ENCODE peak calls at places on chromosomes 4 and X, in eight cellular contexts. W, M, B, X, S, L, H and Q are unnamed samples.

GRCh38 chr4:107997001-107997788 is 7.5 kb downstream of the HADH start:
- DNase-seq in H (no peak), L (no peak), S (peak), X (no peak), W (no peak), M (peak), B (peak), Q (no peak)

GRCh38 chrX:151543706-151544105 is 19.8 kb upstream of the PASD1 start:
- DNase-seq in M (no peak), W (no peak), B (no peak), S (no peak), L (no peak), X (no peak), H (peak), Q (no peak)

GRCh38 chrX:150205011-150205410 is 158.1 kb upstream of the MAMLD1 start:
- DNase-seq in M (no peak), B (peak), X (no peak), H (no peak), S (no peak), L (no peak), W (no peak), Q (no peak)

GRCh38 chr4:8694226-8694625 is 101.7 kb downstream of the CPZ start:
- DNase-seq in S (no peak), H (no peak), L (no peak), B (no peak), M (no peak), W (no peak), X (no peak), Q (no peak)

GRCh38 chrX:46203115-46203514 is 342.1 kb downstream of the ZNF674 start:
- DNase-seq in M (no peak), L (no peak), X (no peak), W (no peak), S (no peak), B (no peak), H (no peak), Q (peak)

GRCh38 chrX:41313419-41313818 is 20.5 kb upstream of the DDX3X start:
- DNase-seq in S (no peak), L (no peak), X (no peak), W (no peak), B (peak), H (no peak), M (peak), Q (no peak)

GRCh38 chrX:153226344-153227190 is 47.5 kb downstream of the MAGEA1 start:
- DNase-seq in X (no peak), W (no peak), L (peak), B (peak), S (peak), M (peak), H (no peak), Q (no peak)

GRCh38 chr4:188779586-188779985 is 640.3 kb downstream of the TRIML1 start:
- DNase-seq in S (no peak), M (no peak), B (peak), H (no peak), L (no peak), W (no peak), X (no peak), Q (no peak)

GRCh38 chr4:94995684-94996394 is 238.1 kb downstream of the BMPR1B start:
- DNase-seq in S (peak), M (peak), H (no peak), B (peak), W (no peak), L (no peak), X (no peak), Q (no peak)

GRCh38 chrX:129654652-129655546 is at the start of gene APLN:
- DNase-seq in X (no peak), S (peak), B (peak), W (no peak), L (peak), H (no peak), M (peak), Q (no peak)

GRCh38 chr4:187258651-187259401 is 535.2 kb upstream of the FAT1 start:
- DNase-seq in L (no peak), H (no peak), M (no peak), X (no peak), S (no peak), B (no peak), W (no peak), Q (no peak)

GRCh38 chr4:98793658-98794057 is 135.2 kb upstream of the TSPAN5 start:
- DNase-seq in S (no peak), X (no peak), M (no peak), H (no peak), B (no peak), W (no peak), L (no peak), Q (no peak)

GRCh38 chr4:76811604-76812412 is 86.1 kb downstream of the SOWAHB start:
- DNase-seq in W (no peak), B (peak), X (no peak), H (no peak), S (no peak), L (no peak), M (no peak), Q (no peak)

GRCh38 chr4:74522251-74522991 is 77.5 kb downstream of the AREG start:
- DNase-seq in W (no peak), X (no peak), L (no peak), H (no peak), B (no peak), M (no peak), S (no peak), Q (no peak)

GRCh38 chrX:17822351-17822750 is 38.7 kb downstream of the RAI2 start:
- DNase-seq in W (no peak), X (no peak), H (no peak), M (no peak), B (peak), S (no peak), L (no peak), Q (no peak)

GRCh38 chrX:115036029-115036428 is 18.6 kb upstream of the IL13RA2 start:
- DNase-seq in W (no peak), H (no peak), M (no peak), S (no peak), L (no peak), X (no peak), B (no peak), Q (no peak)

GRCh38 chr4:65416875-65417274 is 253.4 kb downstream of the EPHA5 start:
- DNase-seq in S (peak), M (peak), L (no peak), H (no peak), W (no peak), B (peak), X (no peak), Q (no peak)

GRCh38 chrX:150361777-150362351 is 1.3 kb upstream of the MAMLD1 start:
- DNase-seq in L (peak), M (peak), B (peak), S (no peak), H (no peak), X (no peak), W (peak), Q (no peak)

GRCh38 chr4:51895816-51896408 is 53.0 kb downstream of the DCUN1D4 start:
- DNase-seq in M (peak), X (no peak), H (peak), S (peak), B (peak), W (peak), L (peak), Q (peak)

GRCh38 chr4:7737268-7737645 is 202.4 kb downstream of the AFAP1 start:
- DNase-seq in M (no peak), X (no peak), W (no peak), L (no peak), S (no peak), H (no peak), B (no peak), Q (no peak)

GRCh38 chrX:42149786-42150185 is 226.4 kb upstream of the CASK start:
- DNase-seq in H (no peak), M (no peak), S (no peak), W (no peak), X (no peak), L (no peak), B (peak), Q (no peak)

GRCh38 chr4:80336582-80336981 is 1.1 kb downstream of the CFAP299 start:
- DNase-seq in X (no peak), B (peak), L (peak), W (no peak), M (peak), H (no peak), S (peak), Q (no peak)

GRCh38 chrX:352181-352580 is 33.6 kb upstream of the GTPBP6 start:
- DNase-seq in H (no peak), L (no peak), M (no peak), X (no peak), W (no peak), B (no peak), S (no peak), Q (no peak)

GRCh38 chr4:4694296-4694772 is 152.5 kb upstream of the STX18 start:
- DNase-seq in H (no peak), L (peak), B (peak), M (peak), X (no peak), W (no peak), S (peak), Q (no peak)

GRCh38 chrX:137031039-137031438 is 2.8 kb downstream of the GPR101 start:
- DNase-seq in H (no peak), W (no peak), S (no peak), L (no peak), X (no peak), B (no peak), M (no peak), Q (no peak)

GRCh38 chr4:109389367-109390118 is 44.1 kb upstream of the SEC24B start:
- DNase-seq in H (no peak), L (no peak), S (no peak), X (no peak), B (peak), M (no peak), W (no peak), Q (no peak)

GRCh38 chrX:82813671-82814078 is 694.4 kb upstream of the POU3F4 start:
- DNase-seq in M (no peak), H (no peak), S (peak), B (peak), X (no peak), L (peak), W (no peak), Q (no peak)

GRCh38 chr4:870951-871350 is 45.0 kb upstream of the CPLX1 start:
- DNase-seq in S (no peak), B (no peak), M (no peak), X (no peak), H (no peak), L (no peak), W (no peak), Q (no peak)

GRCh38 chrX:2320580-2321327 is 180.0 kb downstream of the DHRSX start:
- DNase-seq in H (no peak), L (no peak), B (peak), M (peak), X (no peak), W (no peak), S (peak), Q (no peak)

GRCh38 chr4:127965803-127966175 is 583 bp downstream of the ABHD18 start:
- DNase-seq in L (peak), S (peak), X (peak), H (peak), W (peak), M (peak), B (peak), Q (no peak)

GRCh38 chrX:24395775-24396174 is 35.3 kb downstream of the SUPT20HL1 start:
- DNase-seq in S (peak), B (peak), L (peak), H (peak), M (peak), X (peak), W (peak), Q (no peak)

GRCh38 chr4:6307891-6308290 is 38.2 kb downstream of the WFS1 start:
- DNase-seq in L (no peak), X (no peak), W (no peak), B (no peak), M (no peak), S (no peak), H (no peak), Q (no peak)

GRCh38 chr4:95209942-95210341 is 338.8 kb downstream of the UNC5C start:
- DNase-seq in L (no peak), H (no peak), B (no peak), W (no peak), S (no peak), M (no peak), X (no peak), Q (no peak)

GRCh38 chrX:21691512-21692018 is 33.4 kb upstream of the KLHL34 start:
- DNase-seq in W (no peak), M (no peak), S (no peak), B (no peak), L (no peak), H (no peak), X (no peak), Q (no peak)